ENCODE peak calls at places on chromosomes 7 and 10, in eight cellular contexts. I, L, H, V, Z, U, E and W are unnamed samples.

GRCh38 chr10:101236376-101237079 is 7.3 kb upstream of the LBX1 start:
- DNase-seq in I (no peak), L (no peak), H (peak; percentile 75), V (no peak), Z (no peak), U (no peak), E (no peak), W (no peak)

GRCh38 chr7:93092757-93093370 is 24.9 kb downstream of the SAMD9 start:
- DNase-seq in I (no peak), L (no peak), H (no peak), V (no peak), Z (no peak), U (no peak), E (no peak), W (no peak)

GRCh38 chr7:143391462-143392404 is 10.6 kb downstream of the ZYX start:
- DNase-seq in I (no peak), L (peak; percentile 71), H (peak; percentile 30), V (no peak), Z (no peak), U (peak; percentile 57), E (peak; percentile 71), W (no peak)

GRCh38 chr10:3805227-3805790 is 20.3 kb upstream of the KLF6 start:
- DNase-seq in I (no peak), L (no peak), H (no peak), V (no peak), Z (no peak), U (no peak), E (no peak), W (no peak)

GRCh38 chr7:92135100-92135429 is 788 bp upstream of the CYP51A1 start:
- DNase-seq in I (peak; percentile 43), L (no peak), H (no peak), V (peak; percentile 23), Z (no peak), U (peak; percentile 20), E (no peak), W (no peak)

GRCh38 chr10:125023269-125023668 is 81.3 kb downstream of the ZRANB1 start:
- DNase-seq in I (peak; percentile 49), L (peak; percentile 64), H (no peak), V (no peak), Z (peak; percentile 44), U (no peak), E (no peak), W (no peak)

GRCh38 chr7:129734400-129734799 is 122.9 kb downstream of the NRF1 start:
- DNase-seq in I (no peak), L (no peak), H (no peak), V (no peak), Z (no peak), U (no peak), E (no peak), W (no peak)

GRCh38 chr7:140646931-140647647 is 6.5 kb upstream of the DENND2A start:
- DNase-seq in I (no peak), L (peak; percentile 31), H (peak; percentile 84), V (no peak), Z (no peak), U (peak; percentile 37), E (no peak), W (no peak)

DNA sequence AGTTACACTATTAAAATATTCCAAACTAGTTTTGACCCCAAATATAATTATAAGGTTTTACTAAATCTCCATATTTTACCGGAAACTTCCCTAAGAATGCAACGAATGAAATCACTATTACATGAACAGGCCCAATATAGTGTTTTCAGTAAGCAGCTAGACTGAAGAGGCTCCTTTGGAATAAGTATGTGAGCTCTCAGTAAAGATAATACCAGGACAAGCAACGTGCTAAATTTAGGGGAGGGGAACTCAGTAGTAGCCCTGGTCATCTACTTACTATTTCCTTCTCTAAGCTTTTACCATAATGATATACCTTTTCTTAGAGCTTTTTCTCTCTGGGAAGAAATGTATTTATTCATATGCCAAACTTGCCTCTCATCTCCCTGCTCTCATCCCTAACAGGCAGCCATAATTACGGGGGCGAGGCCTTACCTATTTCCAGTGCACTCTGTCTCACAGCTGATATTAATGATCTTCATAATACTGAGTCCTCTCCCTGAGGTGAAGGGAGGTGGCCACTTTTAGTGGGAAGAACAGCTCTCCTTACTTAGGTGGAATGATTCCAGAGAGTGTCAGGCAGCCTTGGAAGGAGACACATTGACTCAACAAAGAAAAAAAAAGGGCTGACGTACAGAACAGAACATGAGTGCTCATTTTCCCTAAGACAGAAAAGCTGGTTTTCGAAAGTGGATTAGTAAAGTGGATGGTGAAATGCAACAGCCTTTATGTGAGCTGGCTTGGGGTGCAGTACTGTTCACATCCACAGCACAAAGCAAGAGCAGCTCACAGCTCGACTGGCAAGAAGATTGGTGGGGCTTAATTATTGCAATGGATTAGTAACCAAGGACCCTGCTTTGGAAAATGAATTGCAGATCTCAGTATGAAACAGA is 165.4 kb downstream of the GLI3 start:
- DNase-seq in I (no peak), L (no peak), H (no peak), V (peak; percentile 41), Z (no peak), U (no peak), E (no peak), W (no peak)
- TF ChIP-seq CTCF in I (no peak), L (no peak), H (peak; percentile 40), V (peak; percentile 48), Z (no peak), U (peak; percentile 26), E (peak; percentile 12), W (no peak)

DNA sequence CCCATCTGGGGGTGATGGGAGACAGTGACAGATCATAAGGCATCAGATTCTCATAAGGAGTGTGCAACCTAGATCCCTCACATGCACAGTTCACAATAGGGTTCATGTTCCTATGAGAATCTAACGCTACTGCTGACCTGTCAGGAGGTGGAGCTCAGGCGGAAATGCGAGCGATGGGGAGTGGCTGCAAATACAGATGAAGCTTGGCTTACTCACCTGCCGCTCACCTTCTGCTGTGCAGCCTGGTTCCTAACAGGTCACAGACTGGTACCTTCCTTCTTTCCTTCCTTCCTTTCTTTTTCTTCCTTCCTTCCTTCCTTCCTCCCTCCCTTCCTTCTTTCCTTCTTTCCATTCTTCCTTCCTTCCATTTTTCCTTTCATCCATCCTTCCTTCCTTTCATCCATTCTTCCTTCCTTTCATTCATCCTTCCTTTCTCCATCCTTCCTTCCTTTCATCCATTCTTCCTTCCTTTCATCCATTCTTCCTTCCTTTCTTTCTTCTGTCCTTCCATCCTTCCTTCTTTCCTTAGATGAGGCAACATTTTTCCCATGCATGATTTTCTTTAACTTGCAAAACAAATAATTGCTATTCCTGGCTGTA is 370.0 kb upstream of the AUTS2 start:
- DNase-seq in I (no peak), L (no peak), H (no peak), V (no peak), Z (no peak), U (no peak), E (no peak), W (no peak)
- H3K27me3 ChIP-seq in I (no peaks in the 10 kb centered on the region), L (no peaks in the 10 kb centered on the region), H (peaks cover 39% of the 10 kb centered on the region), V (no peaks in the 10 kb centered on the region), Z (peaks cover 5% of the 10 kb centered on the region), U (no peaks in the 10 kb centered on the region), E (peaks cover 45% of the 10 kb centered on the region), W (no peaks in the 10 kb centered on the region)

GRCh38 chr10:106173838-106174237 is 990.7 kb downstream of the SORCS1 start:
- DNase-seq in I (no peak), L (no peak), H (no peak), V (no peak), Z (no peak), U (no peak), E (no peak), W (no peak)

GRCh38 chr10:106181491-106181890 is 983.0 kb downstream of the SORCS1 start:
- DNase-seq in I (no peak), L (no peak), H (no peak), V (no peak), Z (no peak), U (no peak), E (no peak), W (no peak)

DNA sequence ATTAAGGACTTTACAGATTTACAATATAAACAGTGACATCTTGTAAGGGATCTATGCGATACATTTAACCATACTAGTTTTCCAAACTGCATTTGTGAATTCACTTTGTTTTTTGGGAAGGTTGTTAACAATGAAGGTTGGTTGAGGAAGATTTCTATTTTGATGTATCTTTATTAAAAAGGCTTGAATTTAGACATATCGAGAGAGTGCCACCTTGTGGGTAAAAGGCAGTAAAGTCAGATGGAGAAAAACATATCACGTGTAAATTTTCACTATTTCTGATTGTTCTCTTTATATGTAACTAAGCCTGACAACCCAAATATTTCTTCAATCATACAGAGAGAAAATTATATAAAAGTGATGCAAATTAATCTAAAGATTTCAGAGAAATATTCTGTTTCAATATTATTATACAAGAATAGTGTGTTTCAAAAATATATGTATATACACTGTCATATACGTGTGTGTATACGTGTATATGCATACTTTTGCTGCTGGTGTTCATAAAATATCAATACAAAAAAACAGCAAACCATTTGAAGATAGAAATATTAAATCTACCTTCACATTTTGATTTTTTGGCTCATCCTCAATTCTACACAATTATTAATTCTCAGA is 988.6 kb downstream of the SORCS1 start:
- DNase-seq in I (no peak), L (no peak), H (no peak), V (no peak), Z (no peak), U (no peak), E (no peak), W (no peak)
- TF ChIP-seq CTCF in I (peak; percentile 54), L (no peak), H (peak; percentile 74), V (peak; percentile 47), Z (peak; percentile 21), U (no peak), E (peak; percentile 57), W (peak; percentile 34)

GRCh38 chr10:49296382-49296781 is 2.6 kb upstream of the C10orf71 start:
- DNase-seq in I (no peak), L (no peak), H (no peak), V (no peak), Z (no peak), U (no peak), E (no peak), W (no peak)

GRCh38 chr10:49296826-49297225 is 2.1 kb upstream of the C10orf71 start:
- DNase-seq in I (no peak), L (no peak), H (no peak), V (no peak), Z (no peak), U (no peak), E (no peak), W (no peak)

GRCh38 chr10:49298666-49298989 is 342 bp upstream of the C10orf71 start:
- DNase-seq in I (peak; percentile 40), L (peak; percentile 66), H (no peak), V (no peak), Z (no peak), U (no peak), E (peak; percentile 78), W (no peak)

GRCh38 chr10:49298990-49299815 is at the start of gene C10orf71:
- DNase-seq in I (peak; percentile 33), L (no peak), H (no peak), V (no peak), Z (no peak), U (no peak), E (peak; percentile 38), W (no peak)

DNA sequence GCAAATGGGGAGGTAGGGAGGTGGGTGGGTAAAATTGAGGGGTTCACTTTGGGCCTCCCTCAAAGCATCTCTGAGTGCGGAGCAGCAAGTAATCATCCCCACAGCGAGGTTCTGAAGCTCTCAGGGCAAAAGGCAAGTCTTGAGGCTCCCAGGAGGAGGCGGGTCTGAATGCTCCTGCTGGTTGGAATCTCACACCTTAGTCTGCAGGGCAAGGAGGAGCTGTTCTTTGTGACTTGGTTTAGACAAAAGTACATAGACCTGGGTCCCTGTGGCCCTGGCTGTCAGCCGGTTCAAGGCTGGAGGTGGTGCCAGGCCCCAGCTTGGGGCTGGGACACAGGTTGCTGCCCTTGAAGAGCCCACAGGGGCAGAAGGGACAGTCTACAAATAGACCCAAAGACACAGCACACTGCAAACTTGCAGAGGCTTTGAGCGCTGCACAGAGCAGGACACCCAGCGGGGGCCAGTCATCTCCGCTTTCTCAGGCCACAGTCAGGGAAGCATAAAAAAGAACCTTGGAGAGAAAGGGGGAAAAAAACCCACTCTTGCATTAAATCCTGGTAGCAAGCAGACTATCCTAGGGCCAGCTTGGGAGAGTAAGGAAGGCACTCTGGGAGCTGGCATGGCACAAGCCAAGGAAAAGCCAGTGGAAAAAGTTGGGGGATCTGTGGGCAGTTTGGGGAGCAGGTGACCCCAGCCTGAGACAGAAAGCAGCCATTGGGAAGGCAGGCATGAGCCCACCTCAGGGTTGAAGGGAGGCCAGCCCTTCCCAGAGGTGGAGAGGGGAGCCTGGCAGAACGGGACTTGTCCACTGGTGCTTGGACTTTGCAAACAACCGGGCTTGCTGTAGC is 928 bp upstream of the C10orf71 start:
- DNase-seq in I (no peak), L (peak; percentile 50), H (no peak), V (no peak), Z (no peak), U (no peak), E (peak; percentile 45), W (no peak)
- H3K27me3 ChIP-seq in I (no peaks in the 10 kb centered on the region), L (no peaks in the 10 kb centered on the region), H (no peaks in the 10 kb centered on the region), V (no peaks in the 10 kb centered on the region), Z (no peaks in the 10 kb centered on the region), U (no peaks in the 10 kb centered on the region), E (no peaks in the 10 kb centered on the region), W (no peaks in the 10 kb centered on the region)